ENCODE peak calls at places on chromosomes 12 and 14, in five cellular contexts. One of them, this sample, is unnamed.

GRCh38 chr12:2733493-2734252 is 61.1 kb upstream of the FKBP4 start:
- DNase-seq in A549: peak; percentile 16
- DNase-seq in HCT116: no peak
- DNase-seq in HepG2: no peak
- DNase-seq in Panc1: no peak
- DNase-seq in this sample: no peak

GRCh38 chr14:63773504-63773903 is 45.6 kb upstream of the SGPP1 start:
- DNase-seq in A549: no peak
- DNase-seq in HCT116: no peak
- DNase-seq in HepG2: no peak
- DNase-seq in Panc1: no peak
- DNase-seq in this sample: no peak

GRCh38 chr12:84397279-84397678 is 515.3 kb downstream of the SLC6A15 start:
- DNase-seq in A549: no peak
- DNase-seq in HCT116: no peak
- DNase-seq in HepG2: no peak
- DNase-seq in Panc1: no peak
- DNase-seq in this sample: no peak

GRCh38 chr12:127170271-127171180 is 1096.4 kb upstream of the TMEM132C start:
- DNase-seq in A549: no peak
- DNase-seq in HCT116: no peak
- DNase-seq in HepG2: no peak
- DNase-seq in Panc1: no peak
- DNase-seq in this sample: no peak

GRCh38 chr14:50319293-50319692 is 7.2 kb downstream of the DMAC2L start:
- DNase-seq in A549: no peak
- DNase-seq in HCT116: no peak
- DNase-seq in HepG2: no peak
- DNase-seq in Panc1: no peak
- DNase-seq in this sample: no peak

GRCh38 chr12:132602578-132603239 is 7.7 kb downstream of the LRCOL1 start:
- DNase-seq in A549: no peak
- DNase-seq in HCT116: no peak
- DNase-seq in HepG2: no peak
- DNase-seq in Panc1: no peak
- DNase-seq in this sample: no peak

GRCh38 chr12:124542021-124542941 is 25.1 kb downstream of the NCOR2 start:
- DNase-seq in A549: peak; percentile 51
- DNase-seq in HCT116: no peak
- DNase-seq in HepG2: no peak
- DNase-seq in Panc1: no peak
- DNase-seq in this sample: no peak

GRCh38 chr12:50505386-50505827 is 622 bp downstream of the DIP2B start:
- DNase-seq in A549: no peak
- DNase-seq in HCT116: no peak
- DNase-seq in HepG2: no peak
- DNase-seq in Panc1: no peak
- DNase-seq in this sample: peak; percentile 26

GRCh38 chr14:90319173-90319572 is 12.6 kb downstream of the NRDE2 start:
- DNase-seq in A549: no peak
- DNase-seq in HCT116: no peak
- DNase-seq in HepG2: no peak
- DNase-seq in Panc1: no peak
- DNase-seq in this sample: no peak

GRCh38 chr14:41875113-41875512 is 268.4 kb downstream of the LRFN5 start:
- DNase-seq in A549: no peak
- DNase-seq in HCT116: no peak
- DNase-seq in HepG2: no peak
- DNase-seq in Panc1: no peak
- DNase-seq in this sample: no peak

GRCh38 chr14:54447231-54447692 is 6.1 kb upstream of the CNIH1 start:
- DNase-seq in A549: peak; percentile 72
- DNase-seq in HCT116: no peak
- DNase-seq in HepG2: peak; percentile 95
- DNase-seq in Panc1: no peak
- DNase-seq in this sample: no peak

GRCh38 chr14:61320806-61321384 is 484 bp upstream of the PRKCH start:
- DNase-seq in A549: no peak
- DNase-seq in HCT116: no peak
- DNase-seq in HepG2: no peak
- DNase-seq in Panc1: no peak
- DNase-seq in this sample: no peak

GRCh38 chr14:61877050-61877390 is 114.8 kb downstream of the SNAPC1 start:
- DNase-seq in A549: no peak
- DNase-seq in HCT116: no peak
- DNase-seq in HepG2: no peak
- DNase-seq in Panc1: no peak
- DNase-seq in this sample: no peak

GRCh38 chr14:30564868-30565248 is 5.9 kb downstream of the G2E3 start:
- DNase-seq in A549: no peak
- DNase-seq in HCT116: no peak
- DNase-seq in HepG2: no peak
- DNase-seq in Panc1: no peak
- DNase-seq in this sample: no peak

GRCh38 chr12:1302471-1302870 is 291.9 kb downstream of the FBXL14 start:
- DNase-seq in A549: no peak
- DNase-seq in HCT116: no peak
- DNase-seq in HepG2: no peak
- DNase-seq in Panc1: no peak
- DNase-seq in this sample: no peak

GRCh38 chr14:42855159-42855558 is 1248.5 kb downstream of the LRFN5 start:
- DNase-seq in A549: no peak
- DNase-seq in HCT116: no peak
- DNase-seq in HepG2: no peak
- DNase-seq in Panc1: no peak
- DNase-seq in this sample: no peak

GRCh38 chr14:21498540-21499526 is 12.3 kb downstream of the METTL3 start:
- DNase-seq in A549: peak; percentile 59
- DNase-seq in HCT116: peak; percentile 28
- DNase-seq in HepG2: peak; percentile 77
- DNase-seq in Panc1: no peak
- DNase-seq in this sample: peak; percentile 58

GRCh38 chr12:49909826-49910225 is 6.1 kb upstream of the FAIM2 start:
- DNase-seq in A549: no peak
- DNase-seq in HCT116: peak; percentile 48
- DNase-seq in HepG2: peak; percentile 35
- DNase-seq in Panc1: no peak
- DNase-seq in this sample: peak; percentile 60

GRCh38 chr14:23414906-23415820 is 7.1 kb upstream of the MYH6 start:
- DNase-seq in A549: no peak
- DNase-seq in HCT116: no peak
- DNase-seq in HepG2: no peak
- DNase-seq in Panc1: no peak
- DNase-seq in this sample: no peak

GRCh38 chr12:73514672-73515071 is 1023.0 kb upstream of the ATXN7L3B start:
- DNase-seq in A549: peak; percentile 6
- DNase-seq in HCT116: peak; percentile 8
- DNase-seq in HepG2: no peak
- DNase-seq in Panc1: no peak
- DNase-seq in this sample: peak; percentile 4

GRCh38 chr12:48986720-48987291 is 8.7 kb downstream of the WNT1 start:
- DNase-seq in A549: no peak
- DNase-seq in HCT116: no peak
- DNase-seq in HepG2: no peak
- DNase-seq in Panc1: no peak
- DNase-seq in this sample: no peak

GRCh38 chr12:49295087-49296001 is at the start of gene PRPH:
- DNase-seq in A549: no peak
- DNase-seq in HCT116: no peak
- DNase-seq in HepG2: no peak
- DNase-seq in Panc1: no peak
- DNase-seq in this sample: no peak

GRCh38 chr14:58060077-58060476 is 91.9 kb downstream of the ARMH4 start:
- DNase-seq in A549: no peak
- DNase-seq in HCT116: no peak
- DNase-seq in HepG2: no peak
- DNase-seq in Panc1: no peak
- DNase-seq in this sample: no peak

GRCh38 chr12:123134265-123134664 is 16.6 kb downstream of the PITPNM2 start:
- DNase-seq in A549: no peak
- DNase-seq in HCT116: no peak
- DNase-seq in HepG2: no peak
- DNase-seq in Panc1: no peak
- DNase-seq in this sample: no peak

GRCh38 chr12:24038211-24038997 is 88.9 kb upstream of the SOX5 start:
- DNase-seq in A549: no peak
- DNase-seq in HCT116: no peak
- DNase-seq in HepG2: peak; percentile 94
- DNase-seq in Panc1: no peak
- DNase-seq in this sample: no peak

GRCh38 chr12:84046869-84047268 is 865.7 kb downstream of the SLC6A15 start:
- DNase-seq in A549: no peak
- DNase-seq in HCT116: no peak
- DNase-seq in HepG2: no peak
- DNase-seq in Panc1: no peak
- DNase-seq in this sample: no peak

GRCh38 chr12:113463746-113464743 is 7.6 kb downstream of the LHX5 start:
- DNase-seq in A549: peak; percentile 51
- DNase-seq in HCT116: no peak
- DNase-seq in HepG2: no peak
- DNase-seq in Panc1: no peak
- DNase-seq in this sample: no peak

GRCh38 chr14:33938131-33938949 is 12.5 kb downstream of the EGLN3 start:
- DNase-seq in A549: peak; percentile 65
- DNase-seq in HCT116: peak; percentile 76
- DNase-seq in HepG2: peak; percentile 49
- DNase-seq in Panc1: no peak
- DNase-seq in this sample: peak; percentile 54

GRCh38 chr12:119393685-119394084 is 59.2 kb downstream of the CCDC60 start:
- DNase-seq in A549: no peak
- DNase-seq in HCT116: no peak
- DNase-seq in HepG2: no peak
- DNase-seq in Panc1: no peak
- DNase-seq in this sample: no peak

GRCh38 chr12:119397540-119397939 is 63.0 kb downstream of the CCDC60 start:
- DNase-seq in A549: no peak
- DNase-seq in HCT116: no peak
- DNase-seq in HepG2: no peak
- DNase-seq in Panc1: no peak
- DNase-seq in this sample: no peak

GRCh38 chr12:119398190-119398589 is 63.7 kb downstream of the CCDC60 start:
- DNase-seq in A549: no peak
- DNase-seq in HCT116: no peak
- DNase-seq in HepG2: no peak
- DNase-seq in Panc1: no peak
- DNase-seq in this sample: no peak
- TF ChIP-seq REST in A549: no peak
- TF ChIP-seq REST in HCT116: no peak
- TF ChIP-seq REST in HepG2: no peak
- TF ChIP-seq REST in Panc1: no peak
- TF ChIP-seq REST in this sample: no peak

GRCh38 chr12:56487448-56488040 is 417 bp downstream of the GLS2 start:
- DNase-seq in A549: no peak
- DNase-seq in HCT116: no peak
- DNase-seq in HepG2: peak; percentile 32
- DNase-seq in Panc1: no peak
- DNase-seq in this sample: no peak

GRCh38 chr12:56484566-56484965 is 3.4 kb downstream of the GLS2 start:
- DNase-seq in A549: no peak
- DNase-seq in HCT116: no peak
- DNase-seq in HepG2: no peak
- DNase-seq in Panc1: no peak
- DNase-seq in this sample: no peak

GRCh38 chr12:56486694-56487093 is 1.3 kb downstream of the GLS2 start:
- DNase-seq in A549: no peak
- DNase-seq in HCT116: no peak
- DNase-seq in HepG2: no peak
- DNase-seq in Panc1: no peak
- DNase-seq in this sample: no peak

GRCh38 chr12:56488041-56488955 is at the start of gene GLS2:
- DNase-seq in A549: peak; percentile 75
- DNase-seq in HCT116: no peak
- DNase-seq in HepG2: peak; percentile 76
- DNase-seq in Panc1: peak; percentile 56
- DNase-seq in this sample: peak; percentile 50
- TF ChIP-seq REST in A549: no peak
- TF ChIP-seq REST in HCT116: no peak
- TF ChIP-seq REST in HepG2: no peak
- TF ChIP-seq REST in Panc1: no peak
- TF ChIP-seq REST in this sample: no peak

GRCh38 chr12:108454539-108455139 is 60.4 kb upstream of the FICD start:
- DNase-seq in A549: no peak
- DNase-seq in HCT116: no peak
- DNase-seq in HepG2: no peak
- DNase-seq in Panc1: no peak
- DNase-seq in this sample: no peak

GRCh38 chr12:108455706-108456105 is 59.4 kb upstream of the FICD start:
- DNase-seq in A549: no peak
- DNase-seq in HCT116: no peak
- DNase-seq in HepG2: no peak
- DNase-seq in Panc1: no peak
- DNase-seq in this sample: no peak

GRCh38 chr12:108459106-108459505 is 56.0 kb upstream of the FICD start:
- DNase-seq in A549: no peak
- DNase-seq in HCT116: no peak
- DNase-seq in HepG2: no peak
- DNase-seq in Panc1: no peak
- DNase-seq in this sample: no peak

GRCh38 chr12:108457006-108457733 is 57.9 kb upstream of the FICD start:
- DNase-seq in A549: peak; percentile 68
- DNase-seq in HCT116: peak; percentile 33
- DNase-seq in HepG2: peak; percentile 69
- DNase-seq in Panc1: peak; percentile 7
- DNase-seq in this sample: peak; percentile 71

GRCh38 chr12:108457734-108458361 is 57.2 kb upstream of the FICD start:
- DNase-seq in A549: no peak
- DNase-seq in HCT116: no peak
- DNase-seq in HepG2: no peak
- DNase-seq in Panc1: no peak
- DNase-seq in this sample: no peak
- TF ChIP-seq REST in A549: no peak
- TF ChIP-seq REST in HCT116: no peak
- TF ChIP-seq REST in HepG2: no peak
- TF ChIP-seq REST in Panc1: no peak
- TF ChIP-seq REST in this sample: no peak

DNA sequence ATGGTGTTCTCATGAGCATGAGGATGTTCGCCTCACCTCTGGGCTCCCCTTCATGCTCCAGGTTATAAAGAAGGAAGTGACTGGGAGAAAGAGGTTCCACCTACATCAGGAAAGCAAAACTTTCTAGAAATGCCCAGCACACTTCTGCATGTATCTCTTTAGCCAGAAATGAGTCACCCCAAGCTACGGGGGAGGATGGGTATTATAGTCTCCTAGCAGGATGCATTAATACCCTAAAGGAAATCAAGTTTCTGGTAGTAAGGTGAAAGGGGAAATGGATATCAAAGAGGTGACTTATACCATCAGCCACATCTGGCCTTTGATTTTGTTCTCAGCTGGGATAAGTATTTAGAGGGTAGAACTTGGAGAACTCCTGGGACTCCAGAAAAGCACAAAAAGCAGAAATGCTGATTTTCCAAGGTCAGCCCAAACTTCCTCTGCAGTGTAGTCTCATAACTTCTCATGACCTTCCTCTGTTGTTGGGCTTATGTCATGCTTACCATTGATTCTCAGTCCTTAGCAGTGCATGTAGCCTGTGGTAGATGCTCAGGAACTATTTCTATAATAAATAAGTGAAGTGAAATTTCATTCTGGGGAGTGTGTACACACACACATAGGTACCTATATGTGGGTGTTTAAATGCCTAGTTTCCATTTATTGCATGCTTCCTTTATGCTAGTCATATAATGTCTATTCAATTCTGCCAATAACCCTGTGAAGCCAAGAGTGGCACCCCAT is 209.5 kb upstream of the CRY1 start:
- DNase-seq in A549: no peak
- DNase-seq in HCT116: no peak
- DNase-seq in HepG2: no peak
- DNase-seq in Panc1: no peak
- DNase-seq in this sample: no peak
- TF ChIP-seq REST in A549: no peak
- TF ChIP-seq REST in HCT116: no peak
- TF ChIP-seq REST in HepG2: no peak
- TF ChIP-seq REST in Panc1: no peak
- TF ChIP-seq REST in this sample: no peak